ENCODE peak calls at places on chromosome 19, in four cellular contexts. One of them, this sample, is unnamed.
A peak's percentile ranks its signal among the peaks of the same experiment; 100 is the strongest.

GRCh38 chr19:43759515-43759914 is 4.8 kb upstream of the SMG9 start:
- DNase-seq in K562: peak; percentile 58
- DNase-seq in HCT116: peak; percentile 90
- DNase-seq in A549: peak; percentile 84
- DNase-seq in this sample: peak; percentile 59

GRCh38 chr19:8664671-8665057 is 33.9 kb downstream of the ACTL9 start:
- DNase-seq in HCT116: no peak
- DNase-seq in K562: no peak
- DNase-seq in A549: no peak
- DNase-seq in this sample: no peak

GRCh38 chr19:34963531-34964406 is at the start of gene ZNF792:
- DNase-seq in HCT116: peak; percentile 16
- DNase-seq in A549: peak; percentile 94
- DNase-seq in K562: peak; percentile 75
- DNase-seq in this sample: peak; percentile 88

GRCh38 chr19:3138268-3138667 is 2.4 kb downstream of the GNA15 start:
- DNase-seq in HCT116: no peak
- DNase-seq in K562: no peak
- DNase-seq in A549: no peak
- DNase-seq in this sample: no peak

GRCh38 chr19:29543381-29543780 is 17.6 kb downstream of the VSTM2B start:
- DNase-seq in A549: no peak
- DNase-seq in K562: no peak
- DNase-seq in HCT116: no peak
- DNase-seq in this sample: no peak

GRCh38 chr19:55041627-55042343 is 3.7 kb upstream of the GP6 start:
- DNase-seq in HCT116: no peak
- DNase-seq in A549: no peak
- DNase-seq in K562: peak; percentile 89
- DNase-seq in this sample: no peak

GRCh38 chr19:41144403-41144802 is 30.2 kb downstream of the CYP2F1 start:
- DNase-seq in A549: peak; percentile 85
- DNase-seq in K562: peak; percentile 87
- DNase-seq in HCT116: peak; percentile 82
- DNase-seq in this sample: peak; percentile 96

GRCh38 chr19:18606281-18607221 is at the start of gene CRLF1:
- DNase-seq in K562: no peak
- DNase-seq in HCT116: no peak
- DNase-seq in A549: no peak
- DNase-seq in this sample: peak; percentile 46

GRCh38 chr19:21655540-21656126 is 111.7 kb downstream of the ZNF100 start:
- DNase-seq in K562: no peak
- DNase-seq in HCT116: no peak
- DNase-seq in A549: no peak
- DNase-seq in this sample: no peak

GRCh38 chr19:38841180-38841766 is 8.5 kb downstream of the HNRNPL start:
- DNase-seq in K562: no peak
- DNase-seq in HCT116: no peak
- DNase-seq in A549: no peak
- DNase-seq in this sample: no peak

GRCh38 chr19:46192990-46193650 is 36.4 kb upstream of the IGFL1 start:
- DNase-seq in HCT116: no peak
- DNase-seq in A549: peak; percentile 91
- DNase-seq in K562: peak; percentile 83
- DNase-seq in this sample: no peak

GRCh38 chr19:55325172-55325571 is at the start of gene TMEM150B:
- DNase-seq in K562: peak; percentile 58
- DNase-seq in A549: no peak
- DNase-seq in HCT116: no peak
- DNase-seq in this sample: no peak

GRCh38 chr19:20923077-20923871 is at the start of gene ZNF85:
- DNase-seq in A549: no peak
- DNase-seq in HCT116: peak; percentile 65
- DNase-seq in K562: peak; percentile 46
- DNase-seq in this sample: peak; percentile 97

GRCh38 chr19:8224394-8225145 is 15.4 kb downstream of the CERS4 start:
- DNase-seq in HCT116: no peak
- DNase-seq in K562: peak; percentile 31
- DNase-seq in A549: no peak
- DNase-seq in this sample: no peak

GRCh38 chr19:12949363-12950284 is 4.0 kb downstream of the RAD23A start:
- DNase-seq in A549: no peak
- DNase-seq in HCT116: no peak
- DNase-seq in K562: no peak
- DNase-seq in this sample: no peak

GRCh38 chr19:50349277-50350057 is 16.0 kb downstream of the NAPSA start:
- DNase-seq in HCT116: no peak
- DNase-seq in A549: no peak
- DNase-seq in K562: no peak
- DNase-seq in this sample: peak; percentile 35

GRCh38 chr19:45878043-45878794 is 7.7 kb downstream of the IRF2BP1 start:
- DNase-seq in A549: no peak
- DNase-seq in K562: no peak
- DNase-seq in HCT116: no peak
- DNase-seq in this sample: no peak

GRCh38 chr19:50556236-50557008 is 11.8 kb downstream of the LRRC4B start:
- DNase-seq in K562: peak; percentile 93
- DNase-seq in HCT116: peak; percentile 49
- DNase-seq in A549: peak; percentile 98
- DNase-seq in this sample: peak; percentile 98

GRCh38 chr19:14890616-14891379 is 4.9 kb upstream of the OR7A17 start:
- DNase-seq in A549: no peak
- DNase-seq in K562: peak; percentile 74
- DNase-seq in HCT116: no peak
- DNase-seq in this sample: no peak

GRCh38 chr19:30666301-30666803 is 294.2 kb downstream of the ZNF536 start:
- DNase-seq in HCT116: no peak
- DNase-seq in K562: peak; percentile 49
- DNase-seq in A549: peak; percentile 66
- DNase-seq in this sample: peak; percentile 82

GRCh38 chr19:35468637-35469036 is 20.6 kb downstream of the FFAR2 start:
- DNase-seq in HCT116: peak; percentile 22
- DNase-seq in K562: peak; percentile 51
- DNase-seq in A549: peak; percentile 82
- DNase-seq in this sample: peak; percentile 77

GRCh38 chr19:56314018-56314583 is 538 bp downstream of the ZSCAN5A start:
- DNase-seq in HCT116: no peak
- DNase-seq in K562: no peak
- DNase-seq in A549: peak; percentile 28
- DNase-seq in this sample: peak; percentile 63

GRCh38 chr19:28596561-28597071 is 616.3 kb downstream of the UQCRFS1 start:
- DNase-seq in HCT116: no peak
- DNase-seq in A549: no peak
- DNase-seq in K562: no peak
- DNase-seq in this sample: no peak

GRCh38 chr19:51020988-51021651 is 1.6 kb upstream of the KLK10 start:
- DNase-seq in K562: peak; percentile 61
- DNase-seq in HCT116: no peak
- DNase-seq in A549: peak; percentile 64
- DNase-seq in this sample: peak; percentile 79

GRCh38 chr19:5893907-5894703 is 9.5 kb downstream of the NDUFA11 start:
- DNase-seq in K562: peak; percentile 76
- DNase-seq in HCT116: no peak
- DNase-seq in A549: no peak
- DNase-seq in this sample: no peak

GRCh38 chr19:10662384-10663251 is 8.5 kb downstream of the ILF3 start:
- DNase-seq in HCT116: no peak
- DNase-seq in K562: no peak
- DNase-seq in A549: no peak
- DNase-seq in this sample: no peak

DNA sequence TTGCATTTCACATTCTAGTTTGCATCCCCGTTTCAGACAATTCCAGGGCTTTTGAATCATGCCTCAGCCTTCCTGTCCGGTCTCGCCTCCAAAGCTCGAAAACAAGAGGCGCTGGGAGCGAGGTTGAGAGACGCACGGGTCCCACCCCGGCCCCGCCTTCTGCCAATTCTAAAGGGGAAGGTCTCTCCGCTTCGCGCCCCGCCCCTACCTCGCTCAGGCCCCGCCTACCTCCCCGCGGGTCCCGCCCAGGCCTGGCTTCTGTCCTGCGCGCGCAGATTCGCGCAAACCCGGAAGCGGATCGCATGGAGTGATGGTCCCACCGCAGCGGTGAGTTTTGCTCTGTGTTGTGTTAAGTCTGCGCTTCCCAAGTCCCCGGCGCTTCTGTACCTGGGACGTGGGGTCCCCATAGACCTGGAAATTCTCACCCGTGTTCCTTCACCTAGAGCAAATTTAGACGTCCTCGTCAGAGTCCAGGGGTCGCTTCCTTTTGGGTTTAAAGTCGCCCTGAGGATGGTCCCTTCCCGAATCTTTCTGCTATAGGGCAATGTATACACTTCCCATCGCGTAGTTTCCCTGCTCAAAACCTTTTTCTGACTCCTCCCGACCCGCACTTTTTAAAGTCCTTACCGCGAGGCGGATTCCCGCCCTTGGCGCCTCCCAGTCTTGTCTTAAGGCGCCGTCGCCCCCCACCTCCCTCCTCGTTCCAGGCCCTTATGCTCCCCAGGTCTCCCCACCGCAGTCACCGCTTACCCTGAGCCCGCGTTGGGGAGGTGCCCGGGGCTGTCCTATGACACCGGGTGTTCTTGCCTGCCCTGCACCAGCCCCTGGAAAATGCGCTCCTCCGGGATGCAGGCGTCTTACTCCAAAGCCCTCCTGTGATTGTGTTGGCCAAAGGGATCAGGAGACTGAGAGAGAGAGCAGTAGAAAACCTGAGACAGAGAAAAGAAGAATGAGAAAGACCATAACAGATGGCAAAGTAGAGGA is at the start of gene ZNF845:
- DNase-seq in A549: peak; percentile 70
- DNase-seq in HCT116: peak; percentile 60
- DNase-seq in K562: peak; percentile 92
- DNase-seq in this sample: peak; percentile 96
- TF ChIP-seq REST in A549: no peak
- TF ChIP-seq REST in HCT116: no peak
- TF ChIP-seq REST in K562: no peak
- TF ChIP-seq REST in this sample: no peak

DNA sequence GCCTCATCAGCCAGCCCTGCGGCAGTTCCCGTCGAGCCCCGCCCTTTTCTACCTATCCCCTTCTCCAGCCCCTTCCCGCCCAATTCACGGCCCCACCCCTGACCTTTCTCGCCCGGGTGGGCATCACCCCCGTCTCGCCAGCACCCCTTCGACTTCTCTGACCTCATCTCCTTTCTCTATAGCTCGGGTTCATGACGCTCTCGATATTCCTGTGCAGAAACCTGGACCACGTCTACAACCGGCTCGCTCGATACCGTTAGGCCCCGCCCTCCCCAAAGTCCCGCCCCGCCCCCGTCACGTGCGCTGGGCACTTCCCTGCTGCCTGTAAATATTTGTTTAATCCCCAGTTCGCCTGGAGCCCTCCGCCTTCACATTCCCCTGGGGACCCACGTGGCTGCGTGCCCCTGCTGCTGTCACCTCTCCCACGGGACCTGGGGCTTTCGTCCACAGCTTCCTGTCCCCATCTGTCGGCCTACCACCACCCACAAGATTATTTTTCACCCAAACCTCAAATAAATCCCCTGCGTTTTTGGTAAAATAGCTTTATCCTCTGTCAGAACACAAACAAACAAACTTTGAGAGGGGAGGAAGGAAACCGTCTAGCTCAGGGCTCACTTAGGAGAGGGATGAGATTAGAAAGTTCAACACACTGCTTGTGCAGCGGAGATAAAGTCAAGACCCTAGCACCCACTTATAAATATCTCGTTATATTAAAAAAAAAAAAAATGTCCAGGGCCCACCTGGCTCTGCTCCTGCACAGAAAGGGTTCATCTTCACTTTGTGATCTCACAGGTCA is 5.1 kb downstream of the CD37 start:
- DNase-seq in A549: no peak
- DNase-seq in HCT116: no peak
- DNase-seq in K562: peak; percentile 76
- DNase-seq in this sample: peak; percentile 80
- H3K4me2 ChIP-seq in A549: no peak overlapping the region
- H3K4me2 ChIP-seq in HCT116: no peak overlapping the region
- H3K4me2 ChIP-seq in K562: peak overlapping the region; percentile 75
- H3K4me2 ChIP-seq in this sample: peak overlapping the region; percentile 69

DNA sequence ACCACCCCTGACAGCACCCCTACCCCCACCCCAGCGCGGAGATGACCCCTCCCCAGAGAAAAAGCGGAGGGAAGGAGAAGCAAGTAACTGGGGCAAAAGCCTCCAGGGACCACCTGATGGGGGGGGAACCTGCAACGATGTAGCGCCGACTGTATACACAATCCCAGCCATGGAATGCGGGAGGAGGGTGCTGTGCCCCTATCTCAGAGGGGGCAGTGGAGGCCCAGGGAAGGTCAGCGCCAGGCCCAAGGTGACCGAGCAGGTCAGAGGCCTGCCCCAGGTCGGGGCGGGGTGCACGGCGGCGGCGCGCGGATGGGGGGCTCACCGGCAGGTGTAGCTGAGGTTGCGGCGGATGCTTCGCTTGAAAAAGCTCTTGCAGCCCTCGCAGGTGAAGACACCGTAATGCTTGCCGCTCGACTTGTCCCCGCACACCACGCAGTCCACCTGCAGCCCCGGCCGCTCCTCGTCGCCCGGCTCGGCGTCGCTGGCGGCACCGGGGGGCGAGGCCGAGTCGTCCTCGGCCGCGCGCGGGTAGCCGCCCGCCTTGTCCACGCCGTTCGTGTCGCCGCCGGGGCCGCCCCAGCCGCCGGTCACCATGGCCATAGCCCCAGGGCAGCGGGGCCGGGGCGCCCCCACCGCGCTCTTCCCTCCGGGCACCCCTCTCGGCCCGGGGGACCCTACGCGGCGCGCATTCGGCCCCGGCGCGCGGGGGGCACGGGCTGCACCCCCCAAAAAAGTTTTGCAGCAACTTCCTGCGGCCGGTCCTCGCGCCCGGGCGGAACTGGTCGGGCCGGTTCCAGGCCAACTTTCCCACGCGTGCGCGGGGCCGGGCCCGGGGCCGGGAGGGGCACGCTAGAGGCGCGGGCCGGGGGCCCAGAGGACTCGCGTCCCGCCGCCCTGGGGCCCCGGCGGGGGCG is 843 bp downstream of the NR2F6 start:
- DNase-seq in K562: no peak
- DNase-seq in A549: no peak
- DNase-seq in HCT116: no peak
- DNase-seq in this sample: peak; percentile 60
- TF ChIP-seq REST in K562: no peak
- TF ChIP-seq REST in A549: no peak
- TF ChIP-seq REST in HCT116: no peak
- TF ChIP-seq REST in this sample: no peak

GRCh38 chr19:48470281-48470680 is 1.1 kb downstream of the CYTH2 start:
- DNase-seq in K562: no peak
- DNase-seq in HCT116: no peak
- DNase-seq in A549: no peak
- DNase-seq in this sample: no peak
- H3K4me2 ChIP-seq in K562: peak overlapping the region; percentile 78
- H3K4me2 ChIP-seq in HCT116: peak overlapping the region; percentile 93
- H3K4me2 ChIP-seq in A549: peak overlapping the region; percentile 84
- H3K4me2 ChIP-seq in this sample: peak overlapping the region; percentile 90

This sample was measured in GM23338.